ENCODE peak calls at places on chromosomes 11 and 22, in ten cellular contexts. F, U, N, W, C, H, A, I, J and E are unnamed samples.

GRCh38 chr11:62025429-62026105 is 58.1 kb upstream of the FTH1 start:
- DNase-seq in F (peak; percentile 88), U (peak; percentile 71), N (peak; percentile 35), W (peak; percentile 60), C (no peak), H (peak; percentile 87), A (peak; percentile 85), I (peak; percentile 84), J (no peak), E (peak; percentile 31)

GRCh38 chr22:32574957-32575893 is 100.6 kb downstream of the FBXO7 start:
- DNase-seq in F (no peak), U (no peak), N (no peak), W (no peak), C (no peak), H (no peak), A (no peak), I (no peak), J (no peak), E (no peak)

GRCh38 chr22:45036154-45036553 is 26.3 kb upstream of the PHF21B start:
- DNase-seq in F (no peak), U (no peak), N (peak; percentile 23), W (no peak), C (no peak), H (no peak), A (no peak), I (no peak), J (peak; percentile 94), E (no peak)

GRCh38 chr22:46895753-46896152 is 133.3 kb downstream of the TBC1D22A start:
- DNase-seq in F (no peak), U (no peak), N (no peak), W (no peak), C (no peak), H (no peak), A (no peak), I (no peak), J (peak; percentile 20), E (no peak)

GRCh38 chr11:108620958-108621772 is 27.6 kb upstream of the EXPH5 start:
- DNase-seq in F (no peak), U (no peak), N (no peak), W (no peak), C (no peak), H (no peak), A (no peak), I (no peak), J (no peak), E (no peak)

GRCh38 chr11:125373426-125374391 is 122.4 kb downstream of the FEZ1 start:
- DNase-seq in F (no peak), U (peak; percentile 51), N (no peak), W (peak; percentile 39), C (no peak), H (no peak), A (no peak), I (no peak), J (no peak), E (no peak)

GRCh38 chr11:120180571-120181445 is 30.0 kb upstream of the OAF start:
- DNase-seq in F (no peak), U (no peak), N (peak; percentile 57), W (no peak), C (peak; percentile 49), H (peak; percentile 20), A (peak; percentile 71), I (no peak), J (no peak), E (no peak)

GRCh38 chr11:28833670-28834069 is 725.5 kb downstream of the METTL15 start:
- DNase-seq in F (no peak), U (no peak), N (no peak), W (no peak), C (no peak), H (no peak), A (no peak), I (no peak), J (no peak), E (no peak)

DNA sequence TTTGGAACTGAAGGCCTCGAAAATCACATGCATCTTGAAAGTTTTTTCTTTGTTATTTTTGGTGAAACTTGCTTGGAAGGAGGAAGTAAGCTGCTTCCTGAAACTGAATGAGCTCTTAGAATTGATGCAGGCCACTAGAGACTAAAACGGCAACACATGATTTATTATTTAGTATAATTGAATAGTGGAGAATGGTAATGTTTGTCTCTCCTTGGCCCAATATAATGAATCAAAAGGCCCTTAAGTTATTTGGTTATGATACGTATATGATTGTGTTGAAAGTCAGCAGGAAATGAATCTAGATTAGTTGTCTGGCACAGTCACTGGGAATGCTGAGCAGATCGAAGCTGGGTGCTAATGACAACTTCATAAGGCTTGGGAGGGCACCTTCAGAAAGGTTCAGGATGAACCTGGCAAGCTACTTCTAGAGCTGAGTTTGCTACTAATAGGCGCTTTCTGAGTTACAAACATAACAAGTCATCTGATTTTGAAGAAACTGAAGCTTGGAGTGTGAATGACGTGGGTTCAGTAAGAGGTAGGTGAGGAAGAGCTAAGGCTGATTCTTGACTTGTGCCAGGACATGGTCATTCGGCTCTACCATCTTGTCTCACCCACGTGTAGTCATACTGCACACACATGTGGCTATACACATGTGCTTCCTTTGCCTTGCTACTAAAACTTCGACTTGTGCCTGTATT is 56.2 kb downstream of the SWAP70 start:
- DNase-seq in F (no peak), U (no peak), N (no peak), W (no peak), C (no peak), H (no peak), A (no peak), I (no peak), J (no peak), E (no peak)
- TF ChIP-seq POLR2A in F (no peak), U (no peak), N (no peak), W (no peak), C (no peak), H (no peak), A (no peak), I (no peak), J (no peak), E (no peak)

GRCh38 chr11:122746050-122746478 is 90.5 kb downstream of the UBASH3B start:
- DNase-seq in F (peak; percentile 67), U (no peak), N (no peak), W (no peak), C (no peak), H (no peak), A (no peak), I (peak; percentile 55), J (no peak), E (no peak)
- TF ChIP-seq POLR2A in F (no peak), U (no peak), N (no peak), W (no peak), C (no peak), H (no peak), A (no peak), I (no peak), J (no peak), E (no peak)

DNA sequence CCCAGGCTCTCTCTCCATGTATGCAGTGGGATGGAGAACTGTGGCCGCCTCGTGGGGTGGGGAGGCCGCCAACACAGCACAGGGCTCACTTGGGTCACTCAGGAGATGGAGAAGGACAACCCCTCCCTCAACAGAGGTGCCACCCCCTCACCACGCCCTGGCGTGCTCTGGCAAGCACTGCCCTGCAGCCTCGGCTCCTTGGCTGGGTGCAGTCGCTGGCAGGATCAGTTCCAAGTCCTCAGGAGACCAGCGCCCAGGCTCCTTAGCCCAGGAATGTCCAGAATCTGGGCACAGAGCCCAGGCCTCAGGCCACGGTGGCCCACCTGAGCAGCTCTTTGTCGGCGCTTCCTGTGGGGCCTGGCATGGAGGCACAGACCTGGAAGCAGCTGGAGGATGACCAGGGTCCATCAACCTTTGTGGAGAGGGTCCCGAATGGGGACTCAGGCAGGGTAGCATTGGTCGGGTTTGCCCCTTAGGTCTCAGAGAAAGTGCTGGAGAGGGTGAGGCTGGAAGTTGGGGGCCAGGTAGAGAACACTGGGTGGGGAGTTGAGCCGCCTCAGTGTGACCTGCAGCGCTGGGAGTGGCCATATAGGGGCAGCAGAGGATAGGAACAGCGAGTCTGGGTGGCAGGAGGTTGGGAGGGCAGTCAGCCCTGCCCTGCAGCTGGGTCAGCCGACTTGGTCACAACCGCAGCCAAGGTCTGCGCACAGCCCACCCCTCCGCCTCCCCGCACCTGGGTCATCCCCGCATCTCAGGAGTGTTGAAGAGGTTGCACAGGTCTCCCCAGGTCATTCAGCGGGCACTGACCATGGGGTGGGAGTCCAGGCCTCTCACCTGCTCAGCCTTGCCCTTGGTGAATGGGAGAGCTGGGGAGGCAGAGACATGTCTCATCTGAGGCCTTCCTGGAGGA is 8.2 kb downstream of the SUSD2 start:
- DNase-seq in F (peak; percentile 74), U (peak; percentile 75), N (peak; percentile 81), W (peak; percentile 56), C (peak; percentile 46), H (peak; percentile 52), A (peak; percentile 87), I (peak; percentile 75), J (peak; percentile 84), E (no peak)
- TF ChIP-seq POLR2A in F (no peak), U (no peak), N (peak; percentile 37), W (no peak), C (no peak), H (no peak), A (no peak), I (no peak), J (peak; percentile 32), E (no peak)

GRCh38 chr22:37641251-37641949 is 1.9 kb downstream of the SH3BP1 start:
- DNase-seq in F (peak; percentile 86), U (no peak), N (no peak), W (no peak), C (no peak), H (no peak), A (no peak), I (no peak), J (peak; percentile 38), E (no peak)

GRCh38 chr22:37640591-37641250 is 1.3 kb downstream of the SH3BP1 start:
- DNase-seq in F (peak; percentile 64), U (no peak), N (no peak), W (no peak), C (no peak), H (no peak), A (no peak), I (no peak), J (no peak), E (no peak)

GRCh38 chr22:37639070-37639760 is at the start of gene SH3BP1:
- DNase-seq in F (peak; percentile 87), U (peak; percentile 69), N (peak; percentile 71), W (no peak), C (no peak), H (peak; percentile 57), A (no peak), I (peak; percentile 37), J (peak; percentile 81), E (no peak)

GRCh38 chr22:37638351-37639069 is 959 bp upstream of the SH3BP1 start:
- DNase-seq in F (peak; percentile 89), U (no peak), N (no peak), W (no peak), C (no peak), H (peak; percentile 60), A (no peak), I (no peak), J (no peak), E (no peak)

DNA sequence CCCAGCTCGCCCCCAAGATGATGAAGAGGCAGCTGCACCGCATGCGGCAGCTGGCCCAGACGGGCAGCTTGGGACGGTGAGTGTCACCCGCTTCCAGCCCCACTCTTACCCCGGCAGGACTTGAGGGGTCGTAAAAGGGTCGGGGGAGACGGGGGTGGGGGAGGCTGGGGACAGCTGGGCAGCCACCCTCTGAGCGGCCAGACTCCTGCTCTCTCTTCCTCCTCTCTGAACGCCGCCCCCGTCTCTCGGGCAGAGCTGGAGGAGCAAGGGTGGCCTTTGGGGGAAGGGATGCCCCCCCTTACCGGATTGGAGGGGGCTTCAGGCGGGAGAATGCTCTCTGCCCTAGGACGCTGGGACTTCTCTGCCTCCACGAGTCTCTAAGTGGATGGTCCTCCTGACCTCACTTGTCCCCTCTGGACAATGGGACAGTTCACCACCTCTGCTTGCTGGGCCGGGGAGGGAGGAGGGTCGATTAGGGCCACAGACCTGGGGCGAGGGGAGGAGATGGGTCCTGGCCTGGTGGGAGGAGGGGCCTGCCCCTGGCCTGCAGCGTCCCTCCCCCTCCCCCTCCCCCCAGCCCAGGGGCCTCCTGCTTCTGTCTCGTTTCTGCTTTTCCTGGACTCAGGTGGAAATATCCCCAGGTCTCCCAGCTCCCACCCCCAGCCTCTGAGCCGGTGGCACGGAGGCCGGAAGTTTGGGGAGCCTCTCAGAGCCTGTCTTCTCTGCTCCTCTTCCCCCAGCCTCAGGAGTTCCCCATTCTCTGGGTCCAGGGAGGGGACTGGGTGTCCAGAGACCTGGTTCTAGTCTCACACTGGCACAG is 512 bp downstream of the SH3BP1 start:
- DNase-seq in F (peak; percentile 68), U (no peak), N (no peak), W (no peak), C (no peak), H (no peak), A (no peak), I (no peak), J (no peak), E (no peak)
- TF ChIP-seq POLR2A in F (no peak), U (no peak), N (no peak), W (no peak), C (no peak), H (no peak), A (no peak), I (no peak), J (no peak), E (no peak)